ENCODE peak calls at places on chromosomes 4 and X, in four cellular contexts. One of them, this sample, is unnamed.

GRCh38 chr4:87543835-87544461 is 14.8 kb upstream of the SPARCL1 start:
- DNase-seq in transverse colon: no peak
- DNase-seq in spleen: no peak
- DNase-seq in IMR-90: peak; percentile 52
- DNase-seq in this sample: no peak

GRCh38 chrX:107731831-107732502 is 43.6 kb downstream of the TSC22D3 start:
- DNase-seq in transverse colon: peak; percentile 80
- DNase-seq in IMR-90: peak; percentile 58
- DNase-seq in spleen: peak; percentile 76
- DNase-seq in this sample: peak; percentile 94

GRCh38 chr4:140611854-140612253 is 43.1 kb upstream of the UCP1 start:
- DNase-seq in transverse colon: no peak
- DNase-seq in IMR-90: peak; percentile 48
- DNase-seq in spleen: no peak
- DNase-seq in this sample: no peak

GRCh38 chrX:52034211-52034610 is 34.8 kb downstream of the MAGED4B start:
- DNase-seq in transverse colon: no peak
- DNase-seq in IMR-90: no peak
- DNase-seq in spleen: no peak
- DNase-seq in this sample: no peak

GRCh38 chr4:142523111-142523510 is 323.0 kb downstream of the INPP4B start:
- DNase-seq in spleen: no peak
- DNase-seq in transverse colon: no peak
- DNase-seq in IMR-90: no peak
- DNase-seq in this sample: no peak

GRCh38 chr4:159021597-159022385 is 81.1 kb upstream of the RAPGEF2 start:
- DNase-seq in spleen: no peak
- DNase-seq in transverse colon: no peak
- DNase-seq in IMR-90: no peak
- DNase-seq in this sample: no peak

GRCh38 chrX:69614896-69615295 is 1.0 kb upstream of the EDA start:
- DNase-seq in transverse colon: no peak
- DNase-seq in IMR-90: no peak
- DNase-seq in spleen: no peak
- DNase-seq in this sample: no peak

GRCh38 chr4:15349965-15350364 is 77.9 kb upstream of the C1QTNF7 start:
- DNase-seq in transverse colon: no peak
- DNase-seq in spleen: no peak
- DNase-seq in IMR-90: no peak
- DNase-seq in this sample: no peak

GRCh38 chrX:56318076-56318475 is 85.9 kb downstream of the KLF8 start:
- DNase-seq in spleen: no peak
- DNase-seq in IMR-90: no peak
- DNase-seq in transverse colon: no peak
- DNase-seq in this sample: no peak

GRCh38 chr4:65943076-65943475 is 272.8 kb upstream of the EPHA5 start:
- DNase-seq in transverse colon: no peak
- DNase-seq in IMR-90: no peak
- DNase-seq in spleen: no peak
- DNase-seq in this sample: no peak

GRCh38 chr4:6568689-6569332 is 6.2 kb upstream of the MAN2B2 start:
- DNase-seq in spleen: no peak
- DNase-seq in transverse colon: no peak
- DNase-seq in IMR-90: peak; percentile 79
- DNase-seq in this sample: no peak

GRCh38 chr4:83013931-83014330 is 3.3 kb upstream of the LIN54 start:
- DNase-seq in transverse colon: no peak
- DNase-seq in spleen: no peak
- DNase-seq in IMR-90: no peak
- DNase-seq in this sample: no peak

GRCh38 chr4:176709417-176709816 is 83.3 kb downstream of the VEGFC start:
- DNase-seq in IMR-90: no peak
- DNase-seq in spleen: no peak
- DNase-seq in transverse colon: no peak
- DNase-seq in this sample: no peak

GRCh38 chrX:19174401-19175025 is 52.2 kb upstream of the ADGRG2 start:
- DNase-seq in spleen: no peak
- DNase-seq in transverse colon: no peak
- DNase-seq in IMR-90: peak; percentile 48
- DNase-seq in this sample: no peak

GRCh38 chrX:16953606-16954211 is 7.3 kb downstream of the REPS2 start:
- DNase-seq in transverse colon: no peak
- DNase-seq in IMR-90: no peak
- DNase-seq in spleen: no peak
- DNase-seq in this sample: no peak

GRCh38 chr4:37648084-37648817 is 37.9 kb downstream of the RELL1 start:
- DNase-seq in transverse colon: peak; percentile 74
- DNase-seq in IMR-90: peak; percentile 96
- DNase-seq in spleen: no peak
- DNase-seq in this sample: no peak

GRCh38 chr4:34158883-34159282 is 2085.4 kb downstream of the ARAP2 start:
- DNase-seq in transverse colon: no peak
- DNase-seq in IMR-90: peak; percentile 27
- DNase-seq in spleen: no peak
- DNase-seq in this sample: no peak

GRCh38 chrX:9378980-9379696 is 85.7 kb upstream of the TBL1X start:
- DNase-seq in spleen: no peak
- DNase-seq in IMR-90: peak; percentile 52
- DNase-seq in transverse colon: peak; percentile 14
- DNase-seq in this sample: no peak

GRCh38 chr4:115537387-115537786 is 424.0 kb upstream of the NDST4 start:
- DNase-seq in IMR-90: no peak
- DNase-seq in transverse colon: no peak
- DNase-seq in spleen: no peak
- DNase-seq in this sample: no peak

GRCh38 chrX:119541188-119541587 is 24.0 kb downstream of the STEEP1 start:
- DNase-seq in transverse colon: no peak
- DNase-seq in spleen: no peak
- DNase-seq in IMR-90: peak; percentile 86
- DNase-seq in this sample: no peak

GRCh38 chr4:73752424-73752823 is 12.1 kb downstream of the CXCL8 start:
- DNase-seq in transverse colon: no peak
- DNase-seq in IMR-90: no peak
- DNase-seq in spleen: no peak
- DNase-seq in this sample: no peak

GRCh38 chr4:148962539-148963290 is 520.5 kb upstream of the NR3C2 start:
- DNase-seq in IMR-90: peak; percentile 73
- DNase-seq in spleen: no peak
- DNase-seq in transverse colon: no peak
- DNase-seq in this sample: no peak

GRCh38 chr4:162408309-162408708 is 244.5 kb upstream of the FSTL5 start:
- DNase-seq in spleen: no peak
- DNase-seq in IMR-90: no peak
- DNase-seq in transverse colon: peak; percentile 41
- DNase-seq in this sample: no peak

GRCh38 chr4:177595413-177595812 is 153.2 kb upstream of the AGA start:
- DNase-seq in spleen: no peak
- DNase-seq in transverse colon: no peak
- DNase-seq in IMR-90: no peak
- DNase-seq in this sample: no peak

GRCh38 chrX:83771664-83772063 is 89.3 kb upstream of the CYLC1 start:
- DNase-seq in spleen: no peak
- DNase-seq in IMR-90: no peak
- DNase-seq in transverse colon: no peak
- DNase-seq in this sample: no peak

GRCh38 chr4:48120132-48120531 is 13.9 kb downstream of the TXK start:
- DNase-seq in IMR-90: no peak
- DNase-seq in spleen: no peak
- DNase-seq in transverse colon: no peak
- DNase-seq in this sample: no peak

GRCh38 chr4:182207806-182208483 is 35.3 kb upstream of the TENM3 start:
- DNase-seq in IMR-90: peak; percentile 94
- DNase-seq in transverse colon: no peak
- DNase-seq in spleen: no peak
- DNase-seq in this sample: no peak

GRCh38 chr4:41575207-41575606 is 37.2 kb downstream of the LIMCH1 start:
- DNase-seq in spleen: no peak
- DNase-seq in transverse colon: no peak
- DNase-seq in IMR-90: no peak
- DNase-seq in this sample: no peak

GRCh38 chrX:119004920-119005524 is 30.6 kb downstream of the LONRF3 start:
- DNase-seq in IMR-90: peak; percentile 28
- DNase-seq in transverse colon: peak; percentile 53
- DNase-seq in spleen: peak; percentile 87
- DNase-seq in this sample: peak; percentile 25

GRCh38 chr4:61543976-61544375 is 343.9 kb downstream of the ADGRL3 start:
- DNase-seq in spleen: no peak
- DNase-seq in transverse colon: no peak
- DNase-seq in IMR-90: no peak
- DNase-seq in this sample: no peak

GRCh38 chr4:144709159-144709558 is 63.2 kb downstream of the HHIP start:
- DNase-seq in IMR-90: peak; percentile 89
- DNase-seq in spleen: no peak
- DNase-seq in transverse colon: no peak
- DNase-seq in this sample: peak; percentile 23

GRCh38 chrX:133085785-133086184 is 11.1 kb downstream of the USP26 start:
- DNase-seq in transverse colon: peak; percentile 44
- DNase-seq in spleen: no peak
- DNase-seq in IMR-90: no peak
- DNase-seq in this sample: no peak

GRCh38 chrX:82748901-82749505 is 759.1 kb upstream of the POU3F4 start:
- DNase-seq in spleen: no peak
- DNase-seq in IMR-90: no peak
- DNase-seq in transverse colon: no peak
- DNase-seq in this sample: no peak

GRCh38 chrX:39975094-39975865 is 122.5 kb downstream of the BCOR start:
- DNase-seq in transverse colon: peak; percentile 64
- DNase-seq in spleen: no peak
- DNase-seq in IMR-90: no peak
- DNase-seq in this sample: no peak

GRCh38 chr4:163556169-163556568 is 61.7 kb downstream of the TMA16 start:
- DNase-seq in IMR-90: peak; percentile 10
- DNase-seq in spleen: no peak
- DNase-seq in transverse colon: no peak
- DNase-seq in this sample: no peak

GRCh38 chr4:106358899-106359298 is 9.7 kb downstream of the GIMD1 start:
- DNase-seq in spleen: no peak
- DNase-seq in transverse colon: no peak
- DNase-seq in IMR-90: peak; percentile 77
- DNase-seq in this sample: no peak

GRCh38 chrX:29858714-29859113 is 356.6 kb upstream of the MAGEB2 start:
- DNase-seq in transverse colon: no peak
- DNase-seq in spleen: no peak
- DNase-seq in IMR-90: peak; percentile 69
- DNase-seq in this sample: no peak

GRCh38 chr4:94507281-94507680 is 55.5 kb downstream of the PDLIM5 start:
- DNase-seq in spleen: no peak
- DNase-seq in IMR-90: no peak
- DNase-seq in transverse colon: no peak
- DNase-seq in this sample: no peak

GRCh38 chrX:54134269-54134668 is 48.8 kb downstream of the FAM120C start:
- DNase-seq in transverse colon: no peak
- DNase-seq in spleen: no peak
- DNase-seq in IMR-90: no peak
- DNase-seq in this sample: no peak
- TF ChIP-seq POLR2A in transverse colon: no peak
- TF ChIP-seq POLR2A in spleen: no peak
- TF ChIP-seq POLR2A in IMR-90: no peak
- TF ChIP-seq POLR2A in this sample: no peak

DNA sequence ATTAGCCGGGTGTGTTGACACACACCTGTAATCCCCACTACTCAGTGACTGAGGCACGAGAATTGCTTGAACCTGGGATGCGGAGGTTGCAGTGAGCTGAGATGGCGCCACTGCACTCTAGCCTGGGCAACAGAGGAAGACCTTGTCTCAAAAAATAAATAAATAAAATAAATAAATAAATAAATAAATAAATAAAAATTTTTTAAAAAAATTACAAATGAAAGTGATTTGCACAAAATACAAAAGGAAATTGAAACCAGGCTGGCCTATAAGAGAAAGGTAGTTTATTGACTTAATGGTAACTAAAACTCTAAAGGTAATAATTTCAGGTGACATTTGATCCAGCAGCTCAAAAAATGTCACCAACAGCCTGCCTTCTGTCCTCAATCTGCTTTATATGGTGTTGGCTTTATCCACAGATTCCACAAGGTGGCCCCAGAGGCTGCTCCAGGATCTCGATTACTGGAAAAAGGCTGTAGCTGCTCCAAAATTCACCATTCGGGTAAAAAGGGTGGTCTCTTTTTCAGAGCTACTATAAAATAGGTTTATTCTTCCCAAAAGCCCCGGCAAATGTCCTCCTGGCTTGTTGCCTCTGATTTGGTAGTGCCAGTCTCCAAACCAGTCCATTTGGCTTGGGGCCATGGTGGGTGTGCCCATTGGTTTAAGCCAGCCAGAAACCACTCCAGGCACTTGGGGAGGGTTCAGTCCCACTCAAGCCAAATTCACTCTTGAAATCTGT is 61.4 kb upstream of the TRIM2 start:
- DNase-seq in spleen: no peak
- DNase-seq in transverse colon: peak; percentile 85
- DNase-seq in IMR-90: peak; percentile 73
- DNase-seq in this sample: peak; percentile 63
- H3K27ac ChIP-seq in spleen: peak overlapping the region; percentile 39
- H3K27ac ChIP-seq in transverse colon: peak overlapping the region; percentile 20
- H3K27ac ChIP-seq in IMR-90: no peak overlapping the region
- H3K27ac ChIP-seq in this sample: no peak overlapping the region

GRCh38 chr4:185425600-185426352 is at the start of gene UFSP2:
- DNase-seq in IMR-90: peak; percentile 88
- DNase-seq in transverse colon: peak; percentile 90
- DNase-seq in spleen: peak; percentile 97
- DNase-seq in this sample: peak; percentile 90
- TF ChIP-seq POLR2A in IMR-90: peak; percentile 72
- TF ChIP-seq POLR2A in transverse colon: peak; percentile 75
- TF ChIP-seq POLR2A in spleen: peak; percentile 65
- TF ChIP-seq POLR2A in this sample: no peak

DNA sequence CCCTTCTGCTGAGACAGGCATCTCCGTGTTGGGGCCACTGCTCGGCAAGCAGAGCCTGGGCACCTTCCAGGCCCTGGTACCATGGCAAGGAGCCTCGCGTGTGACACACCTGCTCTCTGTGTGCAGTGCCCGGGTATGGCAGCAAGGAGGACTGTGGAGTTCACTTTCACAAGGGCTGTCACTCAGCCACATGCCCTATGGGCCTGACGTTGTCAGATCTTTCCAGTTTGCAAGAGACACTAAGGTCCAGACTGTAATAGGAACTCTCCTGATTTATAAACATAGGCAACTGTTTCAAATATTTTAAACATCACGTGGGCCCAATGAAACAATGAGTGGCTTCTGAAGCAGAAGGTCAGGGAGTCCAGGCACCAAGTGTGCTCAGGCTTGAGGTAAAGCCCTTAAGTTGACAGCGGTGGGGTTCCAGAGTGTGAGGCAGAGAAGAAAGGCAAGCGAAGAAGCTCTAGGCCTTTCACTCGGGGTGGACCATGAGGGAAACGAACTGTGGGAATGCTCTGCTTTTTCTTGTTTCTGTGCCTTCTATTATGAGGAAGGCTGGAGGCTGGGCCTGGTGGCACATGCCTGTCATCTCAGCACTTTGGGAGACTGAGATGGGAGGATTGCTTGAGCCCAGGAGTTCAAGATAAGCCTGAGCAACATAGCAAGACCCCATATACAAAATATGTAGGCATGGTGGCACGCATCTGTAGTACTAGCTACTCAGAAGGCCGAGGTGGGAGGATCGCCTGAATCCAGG is 108.6 kb upstream of the TRIM2 start:
- DNase-seq in spleen: no peak
- DNase-seq in IMR-90: peak; percentile 12
- DNase-seq in transverse colon: no peak
- DNase-seq in this sample: no peak
- H3K27ac ChIP-seq in spleen: no peak overlapping the region
- H3K27ac ChIP-seq in IMR-90: no peak overlapping the region
- H3K27ac ChIP-seq in transverse colon: no peak overlapping the region
- H3K27ac ChIP-seq in this sample: no peak overlapping the region

This sample was measured in heart left ventricle.